ENCODE peak calls at places on chromosomes 7 and 10, in five cellular contexts. G, C, F, H and O are unnamed samples.
A peak's percentile ranks its signal among the peaks of the same experiment; 100 is the strongest.

GRCh38 chr7:92797693-92798092 is 38.7 kb downstream of the CDK6 start:
- DNase-seq in F (no peak), G (peak; percentile 40), C (no peak), H (no peak), O (peak; percentile 32)

GRCh38 chr7:11818281-11818680 is 13.7 kb downstream of the THSD7A start:
- DNase-seq in G (no peak), F (no peak), H (no peak), C (no peak), O (no peak)

GRCh38 chr7:155381852-155382801 is 75.8 kb upstream of the EN2 start:
- DNase-seq in G (no peak), F (no peak), C (no peak), H (peak; percentile 52), O (no peak)

GRCh38 chr10:106772957-106773356 is 391.5 kb downstream of the SORCS1 start:
- DNase-seq in G (no peak), H (no peak), C (no peak), F (no peak), O (no peak)

GRCh38 chr10:75497997-75498797 is 66.8 kb downstream of the LRMDA start:
- DNase-seq in C (peak; percentile 9), G (peak; percentile 53), H (no peak), F (no peak), O (peak; percentile 91)

GRCh38 chr7:7761974-7762769 is 43.8 kb upstream of the RPA3 start:
- DNase-seq in F (no peak), G (peak; percentile 62), C (no peak), H (no peak), O (peak; percentile 78)

GRCh38 chr7:124550036-124550435 is 215.6 kb downstream of the GPR37 start:
- DNase-seq in G (no peak), F (no peak), H (no peak), C (no peak), O (peak; percentile 2)

GRCh38 chr10:12264204-12264908 is 68.4 kb downstream of the CDC123 start:
- DNase-seq in F (peak; percentile 87), C (peak; percentile 36), G (peak; percentile 77), H (peak; percentile 77), O (peak; percentile 57)

GRCh38 chr10:99917963-99918825 is 91.6 kb downstream of the DNMBP start:
- DNase-seq in F (peak; percentile 64), C (peak; percentile 56), G (peak; percentile 73), H (no peak), O (peak; percentile 59)

GRCh38 chr7:20661884-20662283 is 46.4 kb downstream of the ABCB5 start:
- DNase-seq in H (no peak), C (no peak), F (no peak), G (no peak), O (no peak)

GRCh38 chr10:53453196-53453595 is 680.6 kb upstream of the MBL2 start:
- DNase-seq in G (no peak), F (no peak), C (no peak), H (no peak), O (no peak)

GRCh38 chr10:72056932-72057751 is 31.2 kb downstream of the SPOCK2 start:
- DNase-seq in C (no peak), H (no peak), G (no peak), F (peak; percentile 78), O (no peak)

GRCh38 chr10:106863549-106863948 is 301.0 kb downstream of the SORCS1 start:
- DNase-seq in G (no peak), F (no peak), H (no peak), C (no peak), O (no peak)

GRCh38 chr7:90492250-90492649 is 22.8 kb downstream of the PTTG1IP2 start:
- DNase-seq in G (no peak), C (no peak), F (no peak), H (no peak), O (no peak)

GRCh38 chr10:100566561-100566960 is 30.8 kb downstream of the HIF1AN start:
- DNase-seq in C (no peak), F (no peak), H (no peak), G (no peak), O (no peak)

GRCh38 chr7:69429817-69430501 is 168.3 kb upstream of the AUTS2 start:
- DNase-seq in H (peak; percentile 18), C (no peak), G (peak; percentile 7), F (peak; percentile 13), O (peak; percentile 78)

GRCh38 chr7:46741924-46742607 is 821.0 kb upstream of the IGFBP3 start:
- DNase-seq in H (no peak), F (no peak), G (no peak), C (no peak), O (no peak)

GRCh38 chr10:117710181-117710798 is 167.7 kb downstream of the EMX2 start:
- DNase-seq in G (no peak), H (no peak), C (no peak), F (no peak), O (no peak)

GRCh38 chr7:116122972-116123595 is 87.3 kb upstream of the TES start:
- DNase-seq in H (no peak), F (peak; percentile 14), C (peak; percentile 21), G (peak; percentile 78), O (peak; percentile 65)

GRCh38 chr7:127905491-127906330 is 125.5 kb downstream of the LRRC4 start:
- DNase-seq in C (no peak), H (no peak), F (no peak), G (peak; percentile 36), O (no peak)

GRCh38 chr7:16431646-16432424 is 10.5 kb upstream of the CRPPA start:
- DNase-seq in H (no peak), G (peak; percentile 40), C (no peak), F (peak; percentile 60), O (peak; percentile 47)

GRCh38 chr10:116925061-116925460 is 75.8 kb downstream of the ENO4 start:
- DNase-seq in H (peak; percentile 67), G (no peak), F (no peak), C (no peak), O (no peak)

GRCh38 chr7:130381468-130382312 is 1.4 kb downstream of the CPA1 start:
- DNase-seq in G (no peak), C (no peak), F (peak; percentile 85), H (no peak), O (no peak)

GRCh38 chr10:18610517-18610916 is 40.9 kb downstream of the NSUN6 start:
- DNase-seq in F (no peak), H (no peak), G (peak; percentile 90), C (peak; percentile 20), O (peak; percentile 90)

GRCh38 chr7:37550426-37550825 is 101.8 kb upstream of the ELMO1 start:
- DNase-seq in F (no peak), C (no peak), H (no peak), G (no peak), O (no peak)

GRCh38 chr10:84907461-84908010 is 579.1 kb downstream of the CCSER2 start:
- DNase-seq in G (no peak), C (no peak), F (no peak), H (no peak), O (no peak)

GRCh38 chr10:59965899-59966650 is 59.7 kb upstream of the CCDC6 start:
- DNase-seq in H (no peak), G (no peak), C (no peak), F (no peak), O (no peak)

GRCh38 chr10:86535057-86535882 is 13.7 kb upstream of the WAPL start:
- DNase-seq in C (no peak), F (peak; percentile 95), H (peak; percentile 60), G (no peak), O (peak; percentile 42)

GRCh38 chr10:110311357-110311949 is 6.7 kb upstream of the SMNDC1 start:
- DNase-seq in G (peak; percentile 74), H (peak; percentile 45), C (peak; percentile 46), F (peak; percentile 67), O (peak; percentile 80)

GRCh38 chr7:127678947-127679346 is 27.0 kb downstream of the SND1 start:
- DNase-seq in H (no peak), C (no peak), G (no peak), F (no peak), O (peak; percentile 35)

GRCh38 chr10:22554481-22555182 is 159.7 kb downstream of the PIP4K2A start:
- DNase-seq in G (peak; percentile 77), H (peak; percentile 6), F (peak; percentile 75), C (no peak), O (peak; percentile 88)

GRCh38 chr7:99142727-99143521 is 984 bp downstream of the SMURF1 start:
- DNase-seq in F (peak; percentile 98), C (peak; percentile 75), G (peak; percentile 96), H (peak; percentile 78), O (peak; percentile 92)

GRCh38 chr7:99140813-99141212 is 3.1 kb downstream of the SMURF1 start:
- DNase-seq in H (no peak), C (no peak), F (no peak), G (no peak), O (no peak)

GRCh38 chr7:99141756-99142726 is 1.9 kb downstream of the SMURF1 start:
- DNase-seq in F (peak; percentile 58), H (peak; percentile 48), C (peak; percentile 59), G (peak; percentile 81), O (peak; percentile 76)

GRCh38 chr7:99143522-99143852 is 421 bp downstream of the SMURF1 start:
- DNase-seq in G (no peak), C (no peak), H (no peak), F (no peak), O (no peak)

DNA sequence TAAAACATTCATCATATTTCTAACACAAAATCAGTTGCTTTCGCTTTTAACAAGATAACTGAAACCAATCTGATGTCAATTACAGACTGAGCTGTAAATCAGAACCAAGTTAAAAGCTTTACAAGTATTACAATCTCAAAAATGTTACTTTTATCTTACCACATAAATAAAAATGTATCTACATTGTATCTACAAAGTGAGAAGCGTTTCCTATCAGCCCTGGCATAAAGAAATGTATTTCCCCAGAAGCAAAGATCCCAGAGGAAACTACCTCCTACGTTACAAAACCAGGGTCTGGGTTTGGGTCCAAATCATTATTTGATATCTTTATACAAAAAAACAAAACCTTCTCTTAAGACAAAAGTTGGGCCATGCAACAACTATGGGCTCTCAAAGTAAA is 2.6 kb downstream of the SMURF1 start:
- DNase-seq in C (no peak), H (no peak), G (peak; percentile 8), F (no peak), O (no peak)
- H3K4me3 ChIP-seq in C (peak overlapping the region; percentile 57), H (peak overlapping the region; percentile 84), G (peak overlapping the region; percentile 73), F (no peak overlapping the region), O (peak overlapping the region; percentile 66)

GRCh38 chr10:132541129-132541528 is 3.5 kb downstream of the INPP5A start:
- DNase-seq in C (no peak), F (no peak), H (no peak), G (no peak), O (no peak)

GRCh38 chr10:132541601-132542011 is 4.0 kb downstream of the INPP5A start:
- DNase-seq in G (no peak), F (peak; percentile 13), H (no peak), C (no peak), O (no peak)

GRCh38 chr10:132539894-132540293 is 2.3 kb downstream of the INPP5A start:
- DNase-seq in G (peak; percentile 60), F (no peak), C (no peak), H (no peak), O (peak; percentile 66)

GRCh38 chr10:132539431-132539839 is 1.8 kb downstream of the INPP5A start:
- DNase-seq in G (no peak), H (peak; percentile 79), F (peak; percentile 70), C (no peak), O (no peak)

GRCh38 chr10:132540456-132540855 is 2.9 kb downstream of the INPP5A start:
- DNase-seq in H (no peak), G (peak; percentile 30), C (no peak), F (peak; percentile 55), O (peak; percentile 39)
- TF ChIP-seq CTCF in H (no peak), G (peak; percentile 37), C (peak; percentile 44), F (peak; percentile 26), O (peak; percentile 40)

GRCh38 chr10:43292745-43293676 is 26.1 kb upstream of the RASGEF1A start:
- DNase-seq in F (peak; percentile 71), C (no peak), H (peak; percentile 59), G (peak; percentile 62), O (peak; percentile 51)
- H3K4me3 ChIP-seq in F (no peak overlapping the region), C (no peak overlapping the region), H (no peak overlapping the region), G (no peak overlapping the region), O (no peak overlapping the region)

GRCh38 chr7:108454674-108455523 is 1.3 kb downstream of the NRCAM start:
- DNase-seq in F (peak; percentile 38), C (no peak), G (peak; percentile 56), H (peak; percentile 47), O (peak; percentile 30)
- TF ChIP-seq CTCF in F (no peak), C (no peak), G (peak; percentile 23), H (peak; percentile 4), O (peak; percentile 2)